ENCODE peak calls at places on chromosome 20, in four cellular contexts. Q is fibroblast of lung, S is natural killer cell, T is right lobe of liver. E is an unnamed sample.

GRCh38 chr20:13765299-13765698 is 19.4 kb downstream of the ESF1 start:
- DNase-seq in Q (no peak), S (no peak), T (no peak), E (no peak)

GRCh38 chr20:44295995-44296394 is 15.0 kb downstream of the FITM2 start:
- DNase-seq in Q (no peak), S (no peak), T (no peak), E (no peak)

GRCh38 chr20:54255157-54255556 is 47.3 kb downstream of the PFDN4 start:
- DNase-seq in Q (peak), S (no peak), T (no peak), E (no peak)

GRCh38 chr20:8678098-8678776 is 390.6 kb upstream of the PLCB4 start:
- DNase-seq in Q (peak), S (no peak), T (no peak), E (no peak)

GRCh38 chr20:17504898-17505663 is 26.1 kb downstream of the BFSP1 start:
- DNase-seq in Q (peak), S (peak), T (peak), E (peak)

GRCh38 chr20:9218412-9219001 is 149.6 kb downstream of the PLCB4 start:
- DNase-seq in Q (peak), S (no peak), T (no peak), E (no peak)

GRCh38 chr20:2693996-2694471 is 1.5 kb downstream of the EBF4 start:
- DNase-seq in Q (no peak), S (no peak), T (no peak), E (peak)

GRCh38 chr20:17083738-17084137 is 143.1 kb upstream of the PCSK2 start:
- DNase-seq in Q (peak), S (no peak), T (no peak), E (no peak)

GRCh38 chr20:57958050-57958420 is 248.2 kb upstream of the PMEPA1 start:
- DNase-seq in Q (no peak), S (no peak), T (no peak), E (no peak)

GRCh38 chr20:46251211-46251673 is 57.1 kb downstream of the CDH22 start:
- DNase-seq in Q (no peak), S (no peak), T (no peak), E (no peak)

GRCh38 chr20:33399924-33400323 is 1.4 kb downstream of the CDK5RAP1 start:
- DNase-seq in Q (no peak), S (no peak), T (no peak), E (no peak)

GRCh38 chr20:53750827-53751393 is 157.3 kb upstream of the ZNF217 start:
- DNase-seq in Q (peak), S (peak), T (no peak), E (no peak)

GRCh38 chr20:45427236-45428149 is 11.6 kb downstream of the PIGT start:
- DNase-seq in Q (no peak), S (no peak), T (no peak), E (no peak)

GRCh38 chr20:34953960-34954359 is 1.6 kb downstream of the GSS start:
- DNase-seq in Q (no peak), S (no peak), T (no peak), E (no peak)

GRCh38 chr20:31454374-31454773 is 13.9 kb downstream of the DEFB123 start:
- DNase-seq in Q (no peak), S (no peak), T (no peak), E (no peak)
- TF ChIP-seq CTCF in Q (no peak), S (no peak), T (no peak), E (no peak)

GRCh38 chr20:24296477-24297380 is 172.7 kb upstream of the SYNDIG1 start:
- DNase-seq in Q (no peak), S (no peak), T (no peak), E (no peak)
- TF ChIP-seq CTCF in Q (no peak), S (no peak), T (no peak), E (no peak)

DNA sequence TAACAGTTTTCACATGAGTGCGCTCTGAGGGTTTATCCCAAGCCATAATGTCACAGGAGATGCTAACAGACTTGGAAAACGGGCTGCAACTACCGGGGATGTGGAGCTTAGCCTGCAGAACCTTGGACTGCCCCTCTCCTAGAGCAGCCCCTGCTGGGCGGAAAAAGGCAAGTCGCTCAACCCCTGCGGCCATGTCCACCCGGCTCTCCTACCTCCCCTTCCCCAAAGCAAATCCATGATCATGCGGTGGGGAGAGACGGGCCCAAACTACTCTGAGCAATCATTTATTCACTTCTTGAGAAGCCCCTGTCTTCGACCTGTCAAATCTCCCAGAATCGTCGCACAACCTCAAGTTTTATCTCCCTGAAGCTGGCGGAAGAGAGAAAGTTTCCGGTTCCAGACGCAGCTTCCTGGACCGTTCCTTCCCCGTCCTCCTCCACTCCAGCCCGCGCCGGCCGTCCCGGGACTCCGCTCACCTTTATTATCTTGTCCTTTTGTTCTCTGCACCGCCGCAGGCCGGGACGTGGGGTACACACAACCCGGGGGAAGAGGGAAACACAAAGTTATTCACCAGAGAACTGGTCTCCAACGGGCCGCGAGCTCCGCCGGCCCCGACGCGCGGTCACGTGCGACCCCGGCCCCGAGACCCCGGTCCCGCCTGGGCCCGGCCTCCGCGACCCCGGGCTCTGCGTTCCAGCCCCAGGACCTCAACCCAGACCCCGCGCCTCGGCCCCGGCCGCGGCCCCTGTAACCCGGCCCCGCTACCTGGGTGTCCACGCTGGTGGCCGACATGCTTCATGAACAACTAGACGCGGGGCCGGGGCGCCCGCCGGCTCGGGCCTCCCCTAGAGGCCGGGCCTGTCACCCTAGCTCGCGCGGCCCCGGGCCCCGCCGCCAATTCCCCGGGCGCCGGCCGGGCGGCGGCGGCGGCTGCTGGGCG is 560 bp downstream of the YTHDF1 start:
- DNase-seq in Q (peak), S (no peak), T (no peak), E (peak)
- TF ChIP-seq CTCF in Q (peak), S (no peak), T (no peak), E (peak)

DNA sequence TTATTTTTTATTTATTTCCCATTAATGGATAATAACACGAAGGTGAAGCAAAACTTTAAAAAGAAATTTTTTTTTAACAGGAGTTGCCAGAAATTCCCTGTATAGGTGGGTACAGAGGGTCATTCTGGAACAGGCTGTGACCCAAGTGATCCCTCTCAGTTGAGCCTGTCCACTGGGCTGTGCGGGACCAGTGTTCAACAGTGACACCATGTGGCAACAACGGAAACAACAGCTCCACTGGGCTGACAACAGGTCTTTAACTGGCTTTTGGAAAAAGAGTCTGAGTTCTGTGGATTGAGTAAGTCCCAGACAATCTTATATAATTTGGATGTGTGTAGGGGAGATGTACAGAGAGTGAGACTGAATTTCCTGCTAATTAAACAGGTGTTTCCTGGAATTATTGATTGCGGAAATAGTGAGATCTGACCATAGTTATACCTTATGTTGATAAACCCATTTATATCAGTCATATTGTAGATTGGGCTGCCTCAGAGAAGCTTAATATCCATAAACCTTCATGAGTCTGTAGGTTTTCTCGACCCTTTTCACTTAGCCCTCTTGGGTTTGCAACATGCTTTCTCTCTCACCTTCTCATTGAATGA is 17.6 kb downstream of the KIAA1755 start:
- DNase-seq in Q (no peak), S (no peak), T (no peak), E (no peak)
- TF ChIP-seq CTCF in Q (peak), S (no peak), T (peak), E (peak)

GRCh38 chr20:3887870-3888614 is 1.1 kb upstream of the PANK2 start:
- DNase-seq in Q (peak), S (no peak), T (no peak), E (no peak)

GRCh38 chr20:3890999-3891929 is 2.1 kb downstream of the PANK2 start:
- DNase-seq in Q (no peak), S (no peak), T (no peak), E (no peak)

GRCh38 chr20:3889489-3890409 is 562 bp downstream of the PANK2 start:
- DNase-seq in Q (peak), S (peak), T (peak), E (peak)

GRCh38 chr20:3888622-3889488 is at the start of gene PANK2:
- DNase-seq in Q (peak), S (peak), T (peak), E (peak)

GRCh38 chr20:3890410-3890751 is 1.2 kb downstream of the PANK2 start:
- DNase-seq in Q (peak), S (no peak), T (no peak), E (no peak)
- TF ChIP-seq CTCF in Q (no peak), S (no peak), T (no peak), E (no peak)

GRCh38 chr20:1177680-1178079 is 7.1 kb downstream of the TMEM74B start:
- DNase-seq in Q (no peak), S (no peak), T (no peak), E (no peak)

GRCh38 chr20:1174787-1175186 is 10.0 kb downstream of the TMEM74B start:
- DNase-seq in Q (no peak), S (no peak), T (no peak), E (no peak)

GRCh38 chr20:1171461-1172093 is 13.2 kb downstream of the TMEM74B start:
- DNase-seq in Q (peak), S (no peak), T (no peak), E (no peak)

GRCh38 chr20:1178103-1178502 is 6.7 kb downstream of the TMEM74B start:
- DNase-seq in Q (no peak), S (no peak), T (no peak), E (no peak)

GRCh38 chr20:1173698-1174097 is 11.1 kb downstream of the TMEM74B start:
- DNase-seq in Q (no peak), S (no peak), T (no peak), E (no peak)
- TF ChIP-seq CTCF in Q (no peak), S (no peak), T (no peak), E (no peak)

GRCh38 chr20:51807864-51808263 is 5.5 kb upstream of the SALL4 start:
- DNase-seq in Q (peak), S (no peak), T (no peak), E (no peak)

GRCh38 chr20:51811514-51811913 is 9.2 kb upstream of the SALL4 start:
- DNase-seq in Q (no peak), S (no peak), T (no peak), E (no peak)

GRCh38 chr20:51811040-51811351 is 8.7 kb upstream of the SALL4 start:
- DNase-seq in Q (no peak), S (no peak), T (no peak), E (no peak)

GRCh38 chr20:51812861-51813260 is 10.5 kb upstream of the SALL4 start:
- DNase-seq in Q (no peak), S (no peak), T (no peak), E (no peak)

DNA sequence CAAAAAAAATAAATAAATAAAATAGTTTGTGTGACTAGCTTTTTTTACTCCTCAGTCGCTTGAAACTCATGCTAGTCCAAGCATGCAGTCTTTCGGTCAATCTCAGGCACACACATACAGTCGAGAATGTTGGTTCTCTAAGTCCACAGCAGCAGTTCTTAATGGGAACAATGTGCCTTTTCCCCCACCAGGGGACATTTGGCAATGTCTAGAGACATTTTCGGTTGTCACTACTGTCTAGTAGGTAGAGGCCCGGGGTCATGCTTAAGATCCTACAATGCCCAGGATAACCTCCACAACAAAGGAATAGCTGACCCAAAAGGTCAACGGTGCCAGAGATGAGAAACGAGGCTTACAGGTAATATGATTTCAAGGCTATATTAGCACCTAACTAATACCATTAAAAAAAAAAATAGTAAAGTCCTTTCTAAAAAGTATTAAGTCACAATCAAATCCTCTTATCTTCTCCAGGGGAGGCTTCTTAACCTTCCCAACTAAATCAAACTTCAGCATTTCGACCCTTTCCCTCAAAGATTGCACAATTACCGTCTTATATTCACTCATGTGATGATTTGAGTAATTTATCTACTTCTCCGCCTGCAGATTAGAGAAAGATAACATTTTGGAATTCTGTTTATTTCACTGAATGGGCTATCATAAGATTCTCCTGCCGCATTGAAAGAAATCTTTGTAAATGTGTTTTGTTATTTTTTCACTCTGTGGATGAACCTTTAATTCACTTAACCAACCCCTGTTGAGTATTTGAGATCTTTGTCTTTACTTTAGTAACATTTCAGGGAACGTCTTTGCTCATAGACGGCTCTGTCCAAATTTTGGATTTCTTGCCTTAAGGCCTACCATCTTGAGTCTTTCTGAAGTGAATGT is 8.1 kb upstream of the SALL4 start:
- DNase-seq in Q (no peak), S (no peak), T (no peak), E (no peak)
- TF ChIP-seq CTCF in Q (no peak), S (no peak), T (no peak), E (no peak)

GRCh38 chr20:36624068-36624813 is 18.7 kb downstream of the RAB5IF start:
- DNase-seq in Q (no peak), S (no peak), T (no peak), E (no peak)
- TF ChIP-seq CTCF in Q (no peak), S (no peak), T (no peak), E (no peak)

DNA sequence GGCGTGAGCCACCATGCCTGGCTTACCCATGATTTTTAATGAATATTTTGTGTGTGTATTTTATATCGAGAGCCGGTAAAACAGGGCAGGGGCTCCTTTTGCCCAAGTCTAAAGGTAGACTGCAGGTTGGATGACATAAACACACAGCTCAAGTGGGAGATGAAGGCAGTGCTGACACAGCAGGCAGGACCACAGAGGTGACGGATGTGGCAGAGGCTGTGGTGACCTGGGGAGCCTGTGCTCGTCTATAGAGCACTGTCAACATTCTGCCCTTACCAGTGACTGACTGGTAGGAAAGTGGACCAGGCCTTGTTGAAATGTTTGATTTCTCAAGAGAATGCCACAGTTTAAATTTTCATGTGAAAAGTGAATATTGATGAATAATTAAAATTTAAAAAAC is 137.5 kb downstream of the ZFP64 start:
- DNase-seq in Q (no peak), S (peak), T (peak), E (no peak)
- TF ChIP-seq CTCF in Q (no peak), S (no peak), T (no peak), E (no peak)

DNA sequence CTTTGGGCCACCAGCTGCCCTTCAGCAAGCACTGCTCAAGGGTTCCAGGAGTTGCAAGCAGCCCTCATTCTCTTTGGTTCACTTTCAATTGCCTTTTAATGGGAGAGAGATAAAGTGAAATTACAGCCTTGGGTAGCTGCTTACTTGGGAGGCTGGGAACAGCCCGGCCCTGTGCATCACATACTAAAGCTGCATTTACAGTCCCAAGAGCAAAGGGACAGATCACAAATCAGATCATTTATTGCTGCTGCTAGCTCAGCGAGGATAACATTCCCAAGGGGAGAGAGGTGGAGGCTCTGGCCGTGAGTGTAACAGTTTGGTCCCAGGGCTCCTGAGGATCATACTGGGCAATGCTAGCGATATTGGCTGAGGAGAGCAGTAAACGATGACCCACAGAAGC is 133.1 kb downstream of the CDH26 start:
- DNase-seq in Q (no peak), S (no peak), T (no peak), E (no peak)
- TF ChIP-seq CTCF in Q (no peak), S (no peak), T (no peak), E (no peak)